ENCODE peak calls at places on chromosome 6, in five cellular contexts. One of them, this sample, is unnamed. For H3K36me3, the result is how much of the 10 kb centered on the place peaks cover.

GRCh38 chr6:2821554-2821953 is 20.1 kb downstream of the SERPINB1 start:
- DNase-seq in K562: no peak
- DNase-seq in SK-N-SH: no peak
- DNase-seq in HepG2: no peak
- DNase-seq in GM12878: no peak
- DNase-seq in this sample: no peak

GRCh38 chr6:73586416-73586974 is 65.7 kb upstream of the EEF1A1 start:
- DNase-seq in GM12878: peak
- DNase-seq in SK-N-SH: no peak
- DNase-seq in K562: no peak
- DNase-seq in HepG2: no peak
- DNase-seq in this sample: peak

GRCh38 chr6:56865081-56865875 is 89.6 kb upstream of the BEND6 start:
- DNase-seq in GM12878: no peak
- DNase-seq in HepG2: no peak
- DNase-seq in SK-N-SH: no peak
- DNase-seq in K562: no peak
- DNase-seq in this sample: no peak

GRCh38 chr6:145886228-145886956 is 71.8 kb upstream of the FBXO30 start:
- DNase-seq in HepG2: no peak
- DNase-seq in GM12878: no peak
- DNase-seq in K562: no peak
- DNase-seq in SK-N-SH: no peak
- DNase-seq in this sample: peak

GRCh38 chr6:90131614-90132423 is 164.8 kb downstream of the BACH2 start:
- DNase-seq in HepG2: no peak
- DNase-seq in GM12878: no peak
- DNase-seq in SK-N-SH: no peak
- DNase-seq in K562: no peak
- DNase-seq in this sample: peak

GRCh38 chr6:78995946-78996345 is 82.1 kb downstream of the PHIP start:
- DNase-seq in HepG2: no peak
- DNase-seq in GM12878: no peak
- DNase-seq in K562: no peak
- DNase-seq in SK-N-SH: no peak
- DNase-seq in this sample: peak

GRCh38 chr6:53461682-53462081 is 83.2 kb downstream of the GCLC start:
- DNase-seq in SK-N-SH: no peak
- DNase-seq in GM12878: no peak
- DNase-seq in K562: no peak
- DNase-seq in HepG2: no peak
- DNase-seq in this sample: no peak

GRCh38 chr6:142353690-142354089 is 51.9 kb downstream of the ADGRG6 start:
- DNase-seq in SK-N-SH: no peak
- DNase-seq in K562: no peak
- DNase-seq in GM12878: no peak
- DNase-seq in HepG2: no peak
- DNase-seq in this sample: no peak

DNA sequence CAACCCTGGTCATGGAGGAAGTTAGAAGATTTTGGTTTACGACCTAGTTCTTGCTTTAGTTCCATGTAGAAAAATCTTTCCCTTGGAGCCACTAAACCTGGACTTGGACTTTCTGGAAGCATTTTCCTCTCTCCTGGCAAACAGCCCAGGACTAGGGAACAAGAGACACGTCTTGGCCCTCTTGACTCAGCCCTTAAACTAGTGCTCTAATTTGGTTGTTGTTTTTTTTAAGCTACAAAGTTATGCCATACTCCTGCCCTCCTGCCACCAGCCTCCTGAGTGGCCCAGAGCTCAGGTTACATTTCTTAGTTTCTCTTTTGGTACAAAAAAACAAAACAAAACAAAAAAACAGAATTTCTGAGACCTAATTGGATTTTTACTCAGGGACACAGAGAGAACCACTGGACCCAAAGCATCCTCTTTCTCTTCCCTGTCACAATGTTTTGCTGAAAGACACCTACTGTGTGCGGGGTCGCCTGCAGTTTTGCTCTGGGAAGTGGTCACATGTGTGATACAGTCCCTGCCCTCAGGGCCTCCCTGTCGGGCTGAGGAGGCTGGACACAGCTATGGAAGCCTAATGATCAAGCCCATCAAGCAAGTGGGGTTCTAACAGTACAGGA is 32.3 kb upstream of the SCUBE3 start:
- DNase-seq in GM12878: no peak
- DNase-seq in SK-N-SH: no peak
- DNase-seq in K562: no peak
- DNase-seq in HepG2: no peak
- DNase-seq in this sample: peak
- TF ChIP-seq RFX5 in GM12878: no peak
- TF ChIP-seq RFX5 in SK-N-SH: no peak
- TF ChIP-seq RFX5 in K562: no peak
- TF ChIP-seq RFX5 in HepG2: no peak
- TF ChIP-seq RFX5 in this sample: no peak

GRCh38 chr6:33442283-33442682 is 12.1 kb upstream of the ZBTB9 start:
- DNase-seq in HepG2: no peak
- DNase-seq in K562: no peak
- DNase-seq in SK-N-SH: no peak
- DNase-seq in GM12878: no peak
- DNase-seq in this sample: no peak
- H3K36me3 ChIP-seq in HepG2: under half
- H3K36me3 ChIP-seq in K562: half or more
- H3K36me3 ChIP-seq in SK-N-SH: under half
- H3K36me3 ChIP-seq in GM12878: under half
- H3K36me3 ChIP-seq in this sample: half or more

DNA sequence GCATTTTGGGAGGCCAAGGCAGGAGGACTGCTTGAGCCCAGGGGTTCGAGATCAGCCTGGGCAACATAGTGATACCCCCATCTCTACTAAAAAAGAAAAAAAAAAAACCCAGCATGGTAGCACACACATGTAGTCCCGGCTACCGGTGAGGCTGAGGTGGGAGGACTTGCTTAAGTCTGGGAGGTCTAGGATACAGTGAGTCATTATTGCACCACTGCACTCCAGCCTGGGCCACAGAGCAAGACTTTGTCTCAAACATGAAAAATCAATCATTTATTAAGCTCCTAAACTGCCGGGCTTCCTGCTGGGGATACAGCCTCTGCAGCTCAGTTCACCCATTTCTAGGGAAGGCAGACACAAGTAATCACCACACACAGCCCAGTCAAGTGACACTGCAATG is 7.3 kb upstream of the USP45 start:
- DNase-seq in HepG2: peak
- DNase-seq in K562: no peak
- DNase-seq in SK-N-SH: no peak
- DNase-seq in GM12878: no peak
- DNase-seq in this sample: peak
- TF ChIP-seq RFX5 in HepG2: no peak
- TF ChIP-seq RFX5 in K562: no peak
- TF ChIP-seq RFX5 in SK-N-SH: no peak
- TF ChIP-seq RFX5 in GM12878: no peak
- TF ChIP-seq RFX5 in this sample: no peak

DNA sequence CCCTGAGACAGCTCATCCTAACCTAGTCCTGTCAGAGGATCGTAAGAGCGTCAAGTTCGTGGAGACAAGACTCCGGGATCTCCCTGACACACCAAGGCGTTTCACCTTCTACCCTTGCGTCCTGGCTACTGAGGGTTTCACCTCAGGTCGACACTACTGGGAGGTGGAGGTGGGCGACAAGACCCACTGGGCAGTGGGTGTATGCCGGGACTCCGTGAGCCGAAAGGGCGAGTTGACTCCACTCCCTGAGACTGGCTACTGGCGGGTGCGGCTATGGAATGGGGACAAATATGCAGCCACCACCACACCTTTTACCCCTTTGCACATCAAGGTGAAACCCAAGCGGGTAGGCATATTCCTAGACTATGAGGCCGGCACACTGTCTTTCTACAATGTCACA is 3.2 kb upstream of the RPP21 start:
- DNase-seq in K562: no peak
- DNase-seq in SK-N-SH: no peak
- DNase-seq in GM12878: no peak
- DNase-seq in HepG2: no peak
- DNase-seq in this sample: no peak
- H3K36me3 ChIP-seq in K562: half or more
- H3K36me3 ChIP-seq in SK-N-SH: under half
- H3K36me3 ChIP-seq in GM12878: under half
- H3K36me3 ChIP-seq in HepG2: under half
- H3K36me3 ChIP-seq in this sample: under half

GRCh38 chr6:12751694-12752304 is 35.2 kb downstream of the PHACTR1 start:
- DNase-seq in HepG2: peak
- DNase-seq in GM12878: no peak
- DNase-seq in SK-N-SH: no peak
- DNase-seq in K562: peak
- DNase-seq in this sample: peak

GRCh38 chr6:12748411-12748810 is 31.8 kb downstream of the PHACTR1 start:
- DNase-seq in GM12878: no peak
- DNase-seq in HepG2: no peak
- DNase-seq in K562: no peak
- DNase-seq in SK-N-SH: no peak
- DNase-seq in this sample: no peak

GRCh38 chr6:12748815-12749521 is 32.4 kb downstream of the PHACTR1 start:
- DNase-seq in K562: no peak
- DNase-seq in GM12878: no peak
- DNase-seq in HepG2: no peak
- DNase-seq in SK-N-SH: peak
- DNase-seq in this sample: no peak

GRCh38 chr6:12750416-12750815 is 33.8 kb downstream of the PHACTR1 start:
- DNase-seq in SK-N-SH: no peak
- DNase-seq in GM12878: no peak
- DNase-seq in HepG2: no peak
- DNase-seq in K562: no peak
- DNase-seq in this sample: no peak

GRCh38 chr6:12749531-12750379 is 33.2 kb downstream of the PHACTR1 start:
- DNase-seq in SK-N-SH: peak
- DNase-seq in K562: no peak
- DNase-seq in GM12878: no peak
- DNase-seq in HepG2: no peak
- DNase-seq in this sample: no peak
- TF ChIP-seq RFX5 in SK-N-SH: no peak
- TF ChIP-seq RFX5 in K562: no peak
- TF ChIP-seq RFX5 in GM12878: no peak
- TF ChIP-seq RFX5 in HepG2: no peak
- TF ChIP-seq RFX5 in this sample: no peak

GRCh38 chr6:49693512-49693911 is 19.8 kb downstream of the CRISP2 start:
- DNase-seq in K562: no peak
- DNase-seq in SK-N-SH: no peak
- DNase-seq in GM12878: no peak
- DNase-seq in HepG2: no peak
- DNase-seq in this sample: no peak

GRCh38 chr6:49692534-49692933 is 20.8 kb downstream of the CRISP2 start:
- DNase-seq in K562: no peak
- DNase-seq in SK-N-SH: no peak
- DNase-seq in HepG2: no peak
- DNase-seq in GM12878: no peak
- DNase-seq in this sample: no peak
- H3K36me3 ChIP-seq in K562: under half
- H3K36me3 ChIP-seq in SK-N-SH: under half
- H3K36me3 ChIP-seq in HepG2: under half
- H3K36me3 ChIP-seq in GM12878: under half
- H3K36me3 ChIP-seq in this sample: under half